ENCODE peak calls at places on chromosomes 3 and 15, in four cellular contexts. H is Caco-2, R is ascending aorta, I is hepatocyte. Z is an unnamed sample. For H3K36me3, the result is how much of the 10 kb centered on the place peaks cover.

GRCh38 chr15:96135166-96136093 is 195.1 kb upstream of the NR2F2 start:
- DNase-seq in H (no peak), I (no peak), R (no peak), Z (no peak)

GRCh38 chr3:126542340-126543241 is 16.1 kb downstream of the C3orf22 start:
- DNase-seq in H (peak), I (no peak), R (no peak), Z (no peak)

GRCh38 chr15:79570004-79570403 is 137.9 kb downstream of the MINAR1 start:
- DNase-seq in R (no peak), H (no peak), I (no peak), Z (no peak)

GRCh38 chr3:170978335-170978745 is 48.2 kb downstream of the SLC2A2 start:
- DNase-seq in R (no peak), I (no peak), H (no peak), Z (no peak)

GRCh38 chr3:64685331-64685799 is 2.4 kb downstream of the ADAMTS9 start:
- DNase-seq in H (no peak), R (no peak), I (peak), Z (no peak)

GRCh38 chr3:71859128-71859519 is 74.2 kb upstream of the PROK2 start:
- DNase-seq in R (no peak), H (no peak), I (peak), Z (no peak)

GRCh38 chr3:37255990-37256308 is 81.6 kb upstream of the LRRFIP2 start:
- DNase-seq in H (no peak), R (no peak), I (no peak), Z (no peak)

GRCh38 chr3:170469151-170470062 is 50.7 kb downstream of the CLDN11 start:
- DNase-seq in I (peak), R (no peak), H (no peak), Z (peak)

GRCh38 chr3:74582982-74583381 is 31.5 kb downstream of the CNTN3 start:
- DNase-seq in H (no peak), I (no peak), R (no peak), Z (no peak)

GRCh38 chr3:64730651-64731050 is 42.9 kb upstream of the ADAMTS9 start:
- DNase-seq in H (no peak), R (no peak), I (no peak), Z (no peak)

GRCh38 chr3:8201011-8201410 is 300.6 kb upstream of the LMCD1 start:
- DNase-seq in I (no peak), R (no peak), H (no peak), Z (no peak)

GRCh38 chr15:85582076-85582718 is 201.8 kb downstream of the AKAP13 start:
- DNase-seq in I (no peak), R (no peak), H (no peak), Z (no peak)

GRCh38 chr3:65636326-65636725 is 402.4 kb downstream of the MAGI1 start:
- DNase-seq in I (no peak), R (no peak), H (no peak), Z (no peak)

GRCh38 chr3:13282986-13283876 is 136.9 kb downstream of the NUP210 start:
- DNase-seq in H (no peak), R (no peak), I (peak), Z (no peak)

GRCh38 chr15:50164458-50164857 is 17.5 kb upstream of the SLC27A2 start:
- DNase-seq in I (no peak), H (no peak), R (no peak), Z (no peak)

GRCh38 chr3:105555206-105555605 is 188.5 kb downstream of the ALCAM start:
- DNase-seq in R (no peak), H (no peak), I (no peak), Z (no peak)

GRCh38 chr3:141544697-141545096 is 57.9 kb downstream of the RASA2 start:
- DNase-seq in H (no peak), I (no peak), R (no peak), Z (no peak)

GRCh38 chr3:112375117-112375516 is 42.2 kb downstream of the CD200 start:
- DNase-seq in R (no peak), I (no peak), H (no peak), Z (no peak)

GRCh38 chr3:112373476-112373875 is 40.5 kb downstream of the CD200 start:
- DNase-seq in R (no peak), H (no peak), I (no peak), Z (no peak)

GRCh38 chr3:112374334-112374734 is 41.4 kb downstream of the CD200 start:
- DNase-seq in H (no peak), I (no peak), R (no peak), Z (no peak)

GRCh38 chr3:112372396-112372795 is 39.4 kb downstream of the CD200 start:
- DNase-seq in R (no peak), I (no peak), H (no peak), Z (no peak)

DNA sequence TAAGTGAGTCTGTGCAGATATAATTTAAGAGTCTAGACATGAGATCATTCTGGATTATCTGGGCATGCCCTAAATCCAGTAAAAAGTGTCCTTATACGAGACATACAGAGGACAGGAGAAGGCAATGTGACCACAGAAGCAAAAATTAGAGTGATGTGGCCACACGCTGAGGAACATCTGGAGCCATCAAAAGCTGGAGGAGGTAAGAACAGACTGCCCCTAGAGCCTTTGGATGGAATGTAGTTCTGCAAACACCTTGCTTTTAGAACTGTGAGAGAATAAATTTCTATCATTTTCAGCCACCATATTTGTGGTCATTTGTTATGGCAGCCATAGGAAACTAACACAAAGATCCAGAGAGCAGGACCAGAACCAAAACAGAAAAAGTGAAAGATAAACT is 41.0 kb downstream of the CD200 start:
- DNase-seq in R (no peak), I (no peak), H (no peak), Z (no peak)
- H3K4me3 ChIP-seq in R (no peak), I (no peak), H (no peak), Z (no peak)

DNA sequence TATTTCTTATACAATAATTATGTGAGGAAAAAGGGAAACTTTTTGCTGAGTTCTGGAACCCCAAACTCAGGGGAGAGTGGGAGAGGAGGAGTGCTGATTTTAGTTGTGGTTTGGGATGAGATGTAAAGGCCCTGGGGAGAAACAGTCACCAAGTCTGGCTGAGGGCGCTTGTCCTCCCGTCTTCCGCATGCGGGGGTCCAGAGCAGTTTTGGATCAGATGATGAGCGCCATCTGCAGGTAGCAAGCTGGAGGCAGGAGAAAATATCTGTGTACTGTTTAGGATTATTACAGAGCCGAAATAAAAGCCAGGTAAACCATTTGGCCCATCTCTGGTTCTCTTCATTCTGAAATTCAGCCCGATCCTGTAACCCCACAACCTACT is 1.6 kb upstream of the PARP14 start:
- DNase-seq in H (peak), R (no peak), I (peak), Z (no peak)
- TF ChIP-seq CTCF in H (peak), R (peak), I (peak), Z (peak)

DNA sequence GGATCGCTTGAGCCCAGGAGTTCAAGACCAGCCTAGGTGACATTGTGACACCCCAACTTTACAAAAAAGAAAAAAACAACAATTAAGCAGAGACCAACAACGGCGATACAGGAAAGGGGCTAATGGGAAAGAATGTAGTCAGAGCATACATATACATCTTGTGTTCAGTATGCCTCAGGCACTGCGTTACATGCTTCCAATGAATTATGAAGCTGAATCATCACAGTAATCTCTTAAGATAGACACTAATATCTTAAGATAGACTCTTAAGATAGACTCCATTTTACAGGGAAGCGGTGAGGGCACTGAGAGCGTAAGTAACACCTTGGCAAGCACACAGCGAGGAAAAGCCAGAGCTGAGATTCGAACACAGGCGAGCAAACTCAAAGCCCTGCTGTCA is 6.1 kb upstream of the LDHAL6B start:
- DNase-seq in R (no peak), I (no peak), H (no peak), Z (no peak)
- H3K36me3 ChIP-seq in R (half or more), I (under half), H (under half), Z (under half)

GRCh38 chr3:144810150-144810549 is 838.5 kb downstream of the DIPK2A start:
- DNase-seq in R (no peak), H (no peak), I (no peak), Z (no peak)

GRCh38 chr3:144809381-144809780 is 837.8 kb downstream of the DIPK2A start:
- DNase-seq in H (no peak), I (no peak), R (no peak), Z (no peak)
- H3K4me3 ChIP-seq in H (no peak), I (no peak), R (no peak), Z (no peak)

Z was measured in BJ.